ENCODE peak calls at places on chromosomes 3 and 15, in nine cellular contexts. T is MCF 10A; K is CD8-positive, alpha-beta T cell; J is A549; O is GM13976; P is stomach; W is progenitor cell of endocrine pancreas; N is choroid plexus epithelial cell; R is lower leg skin. D is an unnamed sample.

GRCh38 chr3:50545781-50546180 is 21.8 kb downstream of the C3orf18 start:
- DNase-seq in T (no peak), K (no peak), J (no peak), O (no peak), P (no peak), W (no peak), N (no peak), R (no peak), D (no peak)

GRCh38 chr15:31352911-31353811 is 26.5 kb downstream of the KLF13 start:
- DNase-seq in T (no peak), K (peak; percentile 56), J (no peak), O (peak; percentile 92), P (peak; percentile 67), W (no peak), N (peak; percentile 87), R (peak; percentile 88), D (no peak)

GRCh38 chr3:44021646-44022594 is 219.8 kb upstream of the TOPAZ1 start:
- DNase-seq in T (no peak), K (no peak), J (no peak), O (peak; percentile 58), P (no peak), W (no peak), N (no peak), R (no peak), D (no peak)

GRCh38 chr3:111521881-111522280 is 20.1 kb upstream of the CD96 start:
- DNase-seq in T (no peak), K (no peak), J (no peak), O (no peak), P (no peak), W (no peak), N (no peak), R (no peak), D (no peak)

GRCh38 chr3:172378439-172378838 is 69.8 kb downstream of the GHSR start:
- DNase-seq in T (no peak), K (no peak), J (no peak), O (no peak), P (no peak), W (no peak), N (no peak), R (no peak), D (no peak)

GRCh38 chr3:150956376-150956775 is 16.2 kb downstream of the CLRN1 start:
- DNase-seq in T (peak; percentile 72), K (no peak), J (no peak), O (no peak), P (no peak), W (no peak), N (peak; percentile 55), R (no peak), D (no peak)

GRCh38 chr15:48868549-48868948 is 9.4 kb upstream of the EID1 start:
- DNase-seq in T (peak; percentile 78), K (no peak), J (no peak), O (no peak), P (no peak), W (no peak), N (peak; percentile 89), R (no peak), D (no peak)

GRCh38 chr3:170290194-170290593 is 67.3 kb upstream of the SKIL start:
- DNase-seq in T (no peak), K (no peak), J (no peak), O (no peak), P (no peak), W (no peak), N (no peak), R (no peak), D (no peak)

GRCh38 chr3:11465744-11466611 is 177.7 kb downstream of the VGLL4 start:
- DNase-seq in T (peak; percentile 40), K (no peak), J (no peak), O (no peak), P (no peak), W (no peak), N (peak; percentile 90), R (no peak), D (no peak)

GRCh38 chr3:112976001-112976400 is 1.1 kb upstream of the CD200R1 start:
- DNase-seq in T (no peak), K (no peak), J (no peak), O (no peak), P (no peak), W (no peak), N (no peak), R (no peak), D (no peak)

GRCh38 chr3:73718326-73719110 is 93.8 kb upstream of the PDZRN3 start:
- DNase-seq in T (no peak), K (no peak), J (no peak), O (no peak), P (no peak), W (no peak), N (peak; percentile 25), R (no peak), D (no peak)

GRCh38 chr15:92930776-92931175 is 30.7 kb downstream of the CHD2 start:
- DNase-seq in T (peak; percentile 34), K (no peak), J (no peak), O (no peak), P (no peak), W (no peak), N (peak; percentile 90), R (no peak), D (no peak)

GRCh38 chr15:82312611-82313349 is 36.5 kb downstream of the GOLGA6L10 start:
- DNase-seq in T (no peak), K (no peak), J (no peak), O (no peak), P (peak; percentile 13), W (no peak), N (peak; percentile 11), R (peak; percentile 45), D (peak; percentile 51)

GRCh38 chr3:3798641-3799113 is 554 bp upstream of the LRRN1 start:
- DNase-seq in T (no peak), K (peak; percentile 56), J (no peak), O (peak; percentile 17), P (peak; percentile 26), W (peak; percentile 38), N (no peak), R (no peak), D (peak; percentile 71)

GRCh38 chr3:26596325-26596724 is 26.2 kb upstream of the LRRC3B start:
- DNase-seq in T (no peak), K (no peak), J (no peak), O (no peak), P (no peak), W (no peak), N (no peak), R (no peak), D (no peak)

GRCh38 chr3:99859855-99860254 is 42.2 kb downstream of the CMSS1 start:
- DNase-seq in T (peak; percentile 58), K (no peak), J (no peak), O (no peak), P (no peak), W (no peak), N (peak; percentile 96), R (no peak), D (no peak)

GRCh38 chr15:97168704-97169475 is 791.6 kb upstream of the ARRDC4 start:
- DNase-seq in T (peak; percentile 2), K (no peak), J (no peak), O (no peak), P (no peak), W (no peak), N (peak; percentile 36), R (no peak), D (no peak)

GRCh38 chr3:107689355-107689754 is 166.6 kb downstream of the BBX start:
- DNase-seq in T (peak; percentile 64), K (no peak), J (no peak), O (no peak), P (no peak), W (no peak), N (no peak), R (no peak), D (no peak)

GRCh38 chr3:37770938-37771918 is 90.5 kb upstream of the CTDSPL start:
- DNase-seq in T (no peak), K (no peak), J (no peak), O (no peak), P (peak; percentile 64), W (no peak), N (peak; percentile 62), R (no peak), D (no peak)

GRCh38 chr15:67955256-67955655 is 98.9 kb upstream of the PIAS1 start:
- DNase-seq in T (no peak), K (no peak), J (no peak), O (no peak), P (no peak), W (no peak), N (no peak), R (no peak), D (no peak)

GRCh38 chr3:14113964-14114667 is 10.6 kb downstream of the CHCHD4 start:
- DNase-seq in T (no peak), K (no peak), J (no peak), O (no peak), P (no peak), W (no peak), N (peak; percentile 46), R (no peak), D (no peak)
- TF ChIP-seq CTCF in T (peak; percentile 13), K (no peak), J (no peak), O (no peak), P (no peak), W (peak; percentile 59), N (peak; percentile 64), R (no peak), D (peak; percentile 57)

GRCh38 chr15:44711356-44712107 is at the start of gene B2M:
- DNase-seq in T (peak; percentile 98), K (peak; percentile 96), J (peak; percentile 71), O (peak; percentile 93), P (peak; percentile 97), W (peak; percentile 94), N (peak; percentile 98), R (peak; percentile 99), D (peak; percentile 96)
- TF ChIP-seq CTCF in T (no peak), K (no peak), J (no peak), O (no peak), P (no peak), W (no peak), N (no peak), R (no peak), D (no peak)

DNA sequence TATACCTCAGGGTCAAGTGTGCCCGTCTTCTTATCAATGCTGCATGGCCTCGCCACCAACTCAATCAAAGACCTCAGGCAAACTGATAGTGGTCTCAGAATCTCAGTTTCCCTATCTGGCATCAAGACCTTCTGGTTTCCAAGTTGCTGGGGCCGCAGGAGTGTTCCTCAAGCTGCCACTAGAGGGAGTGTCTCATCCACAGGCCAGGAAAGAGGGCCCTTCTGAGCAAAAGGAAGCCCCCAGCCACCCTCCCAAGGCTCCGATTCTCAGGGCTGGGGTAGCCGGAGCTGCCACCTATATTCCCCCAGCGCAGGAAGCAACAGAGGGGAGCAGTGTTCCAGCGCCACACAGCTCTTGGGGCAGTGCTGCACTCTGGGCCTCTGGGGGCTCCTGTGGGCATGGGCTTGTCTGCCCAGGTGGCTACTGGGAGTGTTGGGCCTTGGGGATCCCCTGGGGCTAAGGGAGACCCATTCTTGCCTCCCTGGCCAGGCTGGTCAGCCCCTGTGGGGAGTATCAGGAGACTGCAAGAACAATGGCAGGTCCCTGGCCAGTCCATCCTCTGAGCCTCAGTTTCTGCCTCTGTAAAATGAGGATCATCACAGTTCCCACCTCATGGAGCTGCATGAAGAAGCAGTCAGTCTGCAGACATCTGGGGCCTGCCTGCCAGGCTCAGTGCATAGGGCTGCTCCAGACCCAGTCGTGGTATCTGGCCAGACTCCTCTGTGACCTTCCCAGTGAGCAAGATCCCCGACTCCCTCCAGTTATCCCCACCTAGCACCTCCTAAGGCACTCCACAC is 23.4 kb upstream of the SEC13 start:
- DNase-seq in T (peak; percentile 50), K (peak; percentile 60), J (peak; percentile 63), O (peak; percentile 86), P (peak; percentile 50), W (peak; percentile 37), N (peak; percentile 68), R (no peak), D (no peak)
- TF ChIP-seq CTCF in T (peak; percentile 91), K (peak; percentile 80), J (peak; percentile 87), O (peak; percentile 87), P (no peak), W (peak; percentile 96), N (peak; percentile 97), R (no peak), D (peak; percentile 94)

GRCh38 chr15:89230277-89230676 is 8.9 kb upstream of the RLBP1 start:
- DNase-seq in T (no peak), K (no peak), J (no peak), O (no peak), P (no peak), W (no peak), N (peak; percentile 16), R (peak; percentile 60), D (no peak)
- TF ChIP-seq CTCF in T (no peak), K (no peak), J (no peak), O (no peak), P (no peak), W (no peak), N (peak; percentile 49), R (no peak), D (no peak)

D was measured in type B pancreatic cell.